ENCODE peak calls at places on chromosomes 13 and 19, in nine cellular contexts. M is omental fat pad, P is glutamatergic neuron, A is fibroblast of lung, I is endothelial cell, O is hepatocyte, E is lower leg skin, R is MCF 10A, D is heart left ventricle. Z is an unnamed sample.

GRCh38 chr19:34461375-34462100 is 20.0 kb upstream of the WTIP start:
- DNase-seq in D (no peak), R (no peak), E (peak), I (no peak), A (peak), P (no peak), O (no peak), M (no peak), Z (no peak)

GRCh38 chr19:9856609-9857008 is 21.5 kb downstream of the PIN1 start:
- DNase-seq in I (no peak), M (no peak), E (no peak), A (no peak), R (no peak), O (no peak), D (no peak), P (no peak), Z (no peak)

GRCh38 chr13:109476001-109476400 is 310.4 kb downstream of the IRS2 start:
- DNase-seq in P (no peak), E (no peak), D (no peak), M (no peak), A (no peak), R (no peak), I (no peak), O (no peak), Z (no peak)

GRCh38 chr19:14400913-14401312 is 18.2 kb downstream of the DDX39A start:
- DNase-seq in E (no peak), R (peak), M (no peak), O (no peak), P (no peak), A (no peak), I (no peak), D (no peak), Z (no peak)

GRCh38 chr19:32104465-32105235 is 240.8 kb upstream of the ZNF507 start:
- DNase-seq in P (no peak), R (peak), O (peak), D (no peak), E (no peak), A (peak), M (no peak), I (no peak), Z (no peak)

GRCh38 chr19:38703509-38703908 is 40.8 kb downstream of the CAPN12 start:
- DNase-seq in R (no peak), M (no peak), P (no peak), E (no peak), A (no peak), O (no peak), D (no peak), I (no peak), Z (no peak)

GRCh38 chr13:102012299-102013293 is 389.3 kb downstream of the FGF14 start:
- DNase-seq in E (no peak), A (no peak), P (no peak), M (no peak), O (no peak), D (peak), R (no peak), I (no peak), Z (no peak)

GRCh38 chr19:42250666-42251531 is 4.0 kb downstream of the ERF start:
- DNase-seq in M (no peak), R (no peak), O (no peak), P (no peak), I (no peak), D (peak), E (no peak), A (peak), Z (no peak)

GRCh38 chr13:113125506-113126264 is 3.1 kb downstream of the F10 start:
- DNase-seq in M (no peak), D (no peak), R (no peak), O (no peak), E (peak), I (no peak), A (no peak), P (peak), Z (no peak)

GRCh38 chr19:45457776-45458175 is 10.0 kb upstream of the FOSB start:
- DNase-seq in M (no peak), A (no peak), D (no peak), R (no peak), P (no peak), E (no peak), I (no peak), O (no peak), Z (no peak)

GRCh38 chr19:44738603-44739585 is 9.6 kb upstream of the BCL3 start:
- DNase-seq in D (no peak), P (no peak), E (no peak), A (no peak), O (peak), I (no peak), R (no peak), M (no peak), Z (peak)

GRCh38 chr13:44436589-44437337 is 63.1 kb downstream of the SERP2 start:
- DNase-seq in E (peak), R (peak), O (peak), I (peak), M (peak), A (peak), D (peak), P (peak), Z (no peak)

GRCh38 chr13:44437356-44438233 is 64.0 kb downstream of the SERP2 start:
- DNase-seq in E (no peak), I (no peak), P (no peak), O (no peak), D (no peak), R (peak), A (peak), M (no peak), Z (no peak)

GRCh38 chr13:44439615-44440014 is 66.0 kb downstream of the SERP2 start:
- DNase-seq in O (no peak), P (no peak), E (no peak), A (no peak), D (no peak), I (no peak), R (no peak), M (no peak), Z (no peak)

GRCh38 chr13:44440046-44440608 is 66.5 kb downstream of the SERP2 start:
- DNase-seq in O (no peak), A (peak), R (no peak), D (no peak), I (no peak), P (no peak), E (no peak), M (no peak), Z (no peak)

GRCh38 chr13:44438234-44438579 is 64.6 kb downstream of the SERP2 start:
- DNase-seq in I (no peak), M (no peak), E (no peak), P (no peak), O (no peak), D (no peak), R (no peak), A (no peak), Z (no peak)
- TF ChIP-seq CTCF in I (peak), M (no peak), E (no peak), P (peak), O (no peak), D (no peak), R (no peak), A (no peak), Z (peak)

GRCh38 chr13:94799330-94799729 is 87.0 kb upstream of the SOX21 start:
- DNase-seq in M (no peak), P (no peak), O (no peak), D (no peak), E (no peak), R (no peak), I (no peak), A (no peak), Z (no peak)

GRCh38 chr13:94795292-94795691 is 82.9 kb upstream of the SOX21 start:
- DNase-seq in E (no peak), R (no peak), P (no peak), A (no peak), M (no peak), O (no peak), I (no peak), D (no peak), Z (no peak)

GRCh38 chr13:94798738-94799137 is 86.4 kb upstream of the SOX21 start:
- DNase-seq in P (no peak), A (no peak), I (no peak), D (no peak), O (peak), E (no peak), M (no peak), R (no peak), Z (no peak)

GRCh38 chr13:94800423-94800822 is 88.1 kb upstream of the SOX21 start:
- DNase-seq in E (no peak), R (no peak), D (no peak), P (no peak), A (peak), I (no peak), O (no peak), M (no peak), Z (no peak)
- TF ChIP-seq CTCF in E (no peak), R (no peak), D (no peak), P (no peak), A (peak), I (no peak), O (no peak), M (no peak), Z (no peak)

GRCh38 chr19:43562698-43563241 is 12.6 kb downstream of the XRCC1 start:
- DNase-seq in I (no peak), R (peak), O (no peak), P (no peak), D (peak), M (peak), E (peak), A (peak), Z (peak)

GRCh38 chr19:43563816-43564215 is 11.5 kb downstream of the XRCC1 start:
- DNase-seq in O (no peak), D (no peak), E (no peak), A (no peak), I (no peak), P (no peak), R (no peak), M (no peak), Z (no peak)

GRCh38 chr19:43561144-43561970 is 14.0 kb downstream of the XRCC1 start:
- DNase-seq in I (no peak), E (no peak), O (no peak), D (no peak), A (no peak), P (no peak), R (no peak), M (no peak), Z (no peak)

GRCh38 chr19:43562211-43562697 is 13.1 kb downstream of the XRCC1 start:
- DNase-seq in R (no peak), E (no peak), P (no peak), A (no peak), O (no peak), D (no peak), I (no peak), M (no peak), Z (peak)

GRCh38 chr19:43560687-43561086 is 14.6 kb downstream of the XRCC1 start:
- DNase-seq in I (no peak), R (peak), E (no peak), P (peak), A (no peak), M (no peak), D (no peak), O (no peak), Z (no peak)
- TF ChIP-seq CTCF in I (no peak), R (no peak), E (no peak), P (no peak), A (no peak), M (no peak), D (no peak), O (no peak), Z (no peak)

GRCh38 chr19:53532362-53532761 is 5.6 kb upstream of the ZNF331 start:
- DNase-seq in E (no peak), P (no peak), M (no peak), I (no peak), O (no peak), R (no peak), A (no peak), D (no peak), Z (no peak)
- TF ChIP-seq CTCF in E (no peak), P (no peak), M (no peak), I (no peak), O (no peak), R (no peak), A (no peak), D (no peak), Z (no peak)

GRCh38 chr13:27960362-27961226 is 8.5 kb downstream of the CDX2 start:
- DNase-seq in E (peak), I (peak), A (peak), M (no peak), D (no peak), O (peak), P (peak), R (peak), Z (no peak)
- TF ChIP-seq CTCF in E (no peak), I (peak), A (peak), M (no peak), D (peak), O (peak), P (peak), R (peak), Z (peak)

GRCh38 chr19:8609210-8610040 is 1.1 kb downstream of the ADAMTS10 start:
- DNase-seq in P (peak), A (peak), R (no peak), M (peak), D (peak), I (peak), E (peak), O (peak), Z (no peak)
- TF ChIP-seq CTCF in P (no peak), A (peak), R (no peak), M (no peak), D (no peak), I (no peak), E (peak), O (peak), Z (no peak)

GRCh38 chr19:1941146-1942077 is at the start of gene CSNK1G2:
- DNase-seq in R (no peak), P (no peak), A (no peak), M (no peak), I (no peak), O (no peak), D (no peak), E (peak), Z (no peak)
- TF ChIP-seq CTCF in R (no peak), P (no peak), A (no peak), M (no peak), I (no peak), O (no peak), D (no peak), E (no peak), Z (no peak)

GRCh38 chr19:6271251-6271650 is 8.5 kb downstream of the MLLT1 start:
- DNase-seq in O (no peak), E (no peak), A (peak), R (no peak), P (no peak), D (no peak), M (no peak), I (no peak), Z (no peak)
- TF ChIP-seq CTCF in O (peak), E (no peak), A (peak), R (no peak), P (no peak), D (peak), M (no peak), I (no peak), Z (no peak)

DNA sequence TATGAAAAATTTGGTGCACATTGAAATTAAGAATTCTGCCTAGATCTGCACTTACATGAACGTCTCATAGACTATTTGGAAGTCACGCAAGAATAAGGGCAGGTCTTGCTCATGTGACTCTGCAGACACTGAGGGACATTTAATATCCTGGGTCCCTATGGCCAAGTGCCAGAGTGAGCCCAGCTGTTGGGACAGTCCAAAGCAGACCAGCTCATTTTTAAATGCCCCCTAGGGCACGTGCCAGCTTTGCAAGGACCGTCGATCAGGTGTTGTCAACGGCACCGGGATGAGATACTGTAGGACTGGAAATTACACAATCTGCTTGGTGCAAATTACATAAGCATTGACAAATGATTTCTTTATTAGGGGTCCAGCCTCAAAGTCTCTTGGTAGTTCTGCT is 293.6 kb downstream of the TEX29 start:
- DNase-seq in I (no peak), A (no peak), O (no peak), R (no peak), P (no peak), D (no peak), M (no peak), E (peak), Z (no peak)
- TF ChIP-seq CTCF in I (no peak), A (no peak), O (no peak), R (no peak), P (no peak), D (no peak), M (no peak), E (no peak), Z (no peak)

GRCh38 chr13:38900188-38900587 is 90.4 kb downstream of the STOML3 start:
- DNase-seq in D (no peak), P (peak), M (no peak), E (no peak), A (no peak), R (no peak), O (no peak), I (no peak), Z (no peak)
- TF ChIP-seq CTCF in D (no peak), P (no peak), M (no peak), E (no peak), A (peak), R (no peak), O (no peak), I (no peak), Z (no peak)